ENCODE peak calls at places on chromosomes 2 and 18, in seven cellular contexts. S is smooth muscle cell of the brain vasculature, H is A172, I is M059J, N is adrenal gland, G is iris pigment epithelial cell, Y is HT-29. J is an unnamed sample.

GRCh38 chr2:191691016-191691725 is 13.2 kb downstream of the NABP1 start:
- DNase-seq in G (peak), Y (peak), N (peak), S (peak), I (peak), H (peak), J (peak)

GRCh38 chr2:207995887-207996286 is 29.4 kb downstream of the PLEKHM3 start:
- DNase-seq in N (no peak), I (peak), H (no peak), Y (no peak), S (no peak), G (peak), J (no peak)

GRCh38 chr2:23698733-23699391 is 228.1 kb downstream of the ATAD2B start:
- DNase-seq in I (peak), Y (no peak), G (peak), S (no peak), H (no peak), N (peak), J (no peak)

GRCh38 chr2:136006658-136007057 is 21.2 kb upstream of the DARS1 start:
- DNase-seq in Y (no peak), I (no peak), H (peak), S (no peak), G (peak), N (no peak), J (no peak)

GRCh38 chr2:85273732-85274731 is 53.8 kb downstream of the TGOLN2 start:
- DNase-seq in S (peak), G (peak), I (peak), N (peak), Y (peak), H (peak), J (peak)

GRCh38 chr2:27855476-27855875 is 34.7 kb downstream of the RBKS start:
- DNase-seq in N (no peak), Y (no peak), G (peak), I (peak), H (peak), S (no peak), J (peak)

GRCh38 chr18:32759768-32760167 is 13.1 kb downstream of the KLHL14 start:
- DNase-seq in N (no peak), G (no peak), S (no peak), I (no peak), H (no peak), Y (no peak), J (no peak)

GRCh38 chr2:179910735-179911113 is 49.3 kb upstream of the ZNF385B start:
- DNase-seq in Y (no peak), G (no peak), H (no peak), S (no peak), N (no peak), I (no peak), J (no peak)

GRCh38 chr2:109126501-109126860 is 2.5 kb upstream of the SH3RF3 start:
- DNase-seq in S (no peak), N (no peak), Y (no peak), H (peak), G (peak), I (peak), J (peak)

GRCh38 chr18:59155140-59155539 is 15.5 kb downstream of the SEC11C start:
- DNase-seq in H (peak), I (peak), N (no peak), S (no peak), G (peak), Y (no peak), J (peak)

GRCh38 chr2:62270728-62271127 is 74.8 kb downstream of the B3GNT2 start:
- DNase-seq in N (peak), G (peak), S (peak), I (peak), H (no peak), Y (peak), J (peak)

GRCh38 chr2:237749002-237749401 is 49.6 kb upstream of the RBM44 start:
- DNase-seq in H (no peak), I (no peak), N (no peak), G (no peak), Y (no peak), S (no peak), J (no peak)

GRCh38 chr2:120735750-120736170 is at the start of gene GLI2:
- DNase-seq in S (peak), Y (peak), N (peak), H (peak), I (peak), G (peak), J (peak)

GRCh38 chr18:3706279-3707097 is 256.5 kb downstream of the TGIF1 start:
- DNase-seq in N (peak), Y (no peak), I (no peak), H (no peak), G (no peak), S (no peak), J (no peak)

GRCh38 chr2:96816836-96817702 is 1.0 kb downstream of the CNNM3 start:
- DNase-seq in I (no peak), G (peak), Y (peak), H (no peak), S (no peak), N (peak), J (peak)

GRCh38 chr2:105184420-105184819 is 57.1 kb upstream of the GPR45 start:
- DNase-seq in G (no peak), S (no peak), Y (no peak), N (no peak), H (peak), I (no peak), J (no peak)

GRCh38 chr2:203327918-203328734 is at the start of gene ABI2:
- DNase-seq in H (peak), N (peak), Y (peak), S (peak), I (peak), G (peak), J (peak)

GRCh38 chr2:88182721-88183120 is 12.6 kb downstream of the THNSL2 start:
- DNase-seq in I (peak), N (no peak), G (no peak), H (no peak), Y (no peak), S (no peak), J (no peak)

GRCh38 chr18:27709344-27709743 is 467.6 kb downstream of the CDH2 start:
- DNase-seq in I (no peak), G (no peak), H (no peak), S (no peak), N (no peak), Y (no peak), J (no peak)

GRCh38 chr18:73235491-73235890 is 367.7 kb upstream of the NETO1 start:
- DNase-seq in G (peak), Y (no peak), S (no peak), H (peak), I (peak), N (no peak), J (peak)

GRCh38 chr2:54122939-54123338 is 7.5 kb downstream of the ACYP2 start:
- DNase-seq in H (peak), N (peak), S (no peak), G (peak), I (peak), Y (peak), J (peak)